ENCODE peak calls at places on chromosomes 1 and 21, in four cellular contexts. H is uterus, Q is HT1080, M is sigmoid colon. J is an unnamed sample.

GRCh38 chr1:87404306-87404705 is 75.6 kb downstream of the LMO4 start:
- DNase-seq in Q (no peak), M (no peak), H (no peak), J (no peak)

GRCh38 chr1:38006008-38006828 is 904 bp upstream of the FHL3 start:
- DNase-seq in Q (no peak), H (no peak), M (no peak), J (no peak)

GRCh38 chr1:116157096-116157495 is 45.9 kb downstream of the MAB21L3 start:
- DNase-seq in M (no peak), Q (no peak), H (no peak), J (no peak)

GRCh38 chr1:53545663-53546408 is 86.6 kb downstream of the DMRTB1 start:
- DNase-seq in H (peak), M (peak), Q (no peak), J (no peak)

GRCh38 chr1:245704765-245705164 is 550.0 kb downstream of the KIF26B start:
- DNase-seq in M (no peak), H (no peak), Q (peak), J (no peak)

GRCh38 chr1:26692211-26692792 is 3.5 kb upstream of the ARID1A start:
- DNase-seq in M (peak), Q (peak), H (peak), J (peak)

GRCh38 chr1:166164995-166165660 is 1.7 kb downstream of the FAM78B start:
- DNase-seq in H (peak), Q (peak), M (peak), J (no peak)

GRCh38 chr1:27527223-27527856 is 37.4 kb upstream of the WASF2 start:
- DNase-seq in H (peak), M (peak), Q (no peak), J (no peak)

GRCh38 chr1:24381256-24381655 is 32.3 kb downstream of the STPG1 start:
- DNase-seq in Q (no peak), M (no peak), H (no peak), J (no peak)

GRCh38 chr1:204752688-204753040 is 67.1 kb upstream of the LRRN2 start:
- DNase-seq in H (no peak), Q (no peak), M (no peak), J (no peak)

GRCh38 chr1:204574856-204575145 is 58.6 kb downstream of the MDM4 start:
- DNase-seq in M (peak), Q (no peak), H (peak), J (no peak)

GRCh38 chr1:223815865-223816264 is 29.9 kb downstream of the TP53BP2 start:
- DNase-seq in Q (peak), H (no peak), M (no peak), J (no peak)

GRCh38 chr1:223472057-223472456 is 78.8 kb downstream of the CCDC185 start:
- DNase-seq in Q (no peak), H (no peak), M (no peak), J (no peak)

GRCh38 chr21:35593000-35593502 is 467.3 kb downstream of the SETD4 start:
- DNase-seq in H (no peak), Q (peak), M (no peak), J (no peak)

GRCh38 chr1:225514671-225515081 is 86.8 kb upstream of the LBR start:
- DNase-seq in Q (no peak), H (no peak), M (no peak), J (no peak)

GRCh38 chr1:230328342-230329015 is 97.7 kb downstream of the PGBD5 start:
- DNase-seq in M (no peak), H (no peak), Q (peak), J (no peak)

GRCh38 chr21:44418108-44418875 is 37.0 kb upstream of the LRRC3 start:
- DNase-seq in H (no peak), M (peak), Q (no peak), J (no peak)

GRCh38 chr1:24743404-24744211 is 1.6 kb upstream of the CLIC4 start:
- DNase-seq in H (peak), Q (no peak), M (no peak), J (no peak)

GRCh38 chr21:42373181-42373907 is 7.0 kb upstream of the TFF1 start:
- DNase-seq in M (no peak), H (no peak), Q (peak), J (no peak)